ENCODE peak calls at places on chromosomes 4 and X, in seven cellular contexts. B is right lobe of liver, O is K562, Y is cardiac muscle cell, G is GM23248, J is spleen, U is heart left ventricle. S is an unnamed sample. For H3K4me1, the result is how much of the 10 kb centered on the place peaks cover.

GRCh38 chrX:143058096-143058495 is 32.4 kb downstream of the SPANXN4 start:
- DNase-seq in O (no peak), Y (no peak), U (no peak), B (no peak), J (no peak), G (no peak), S (no peak)

GRCh38 chrX:39850630-39851152 is 247.1 kb downstream of the BCOR start:
- DNase-seq in G (peak), J (no peak), Y (no peak), U (no peak), B (no peak), O (peak), S (no peak)

GRCh38 chr4:124334119-124334518 is 378.4 kb downstream of the ANKRD50 start:
- DNase-seq in Y (peak), G (peak), B (no peak), O (peak), U (no peak), J (no peak), S (peak)

GRCh38 chrX:110557864-110558263 is 199.2 kb downstream of the RTL9 start:
- DNase-seq in Y (no peak), B (no peak), O (no peak), U (no peak), J (no peak), G (no peak), S (no peak)

GRCh38 chrX:41529221-41529620 is 82.1 kb downstream of the NYX start:
- DNase-seq in J (no peak), Y (no peak), B (no peak), G (no peak), U (no peak), O (no peak), S (no peak)

GRCh38 chr4:143344011-143344410 is 7.3 kb downstream of the GAB1 start:
- DNase-seq in B (no peak), G (no peak), O (no peak), J (no peak), U (no peak), Y (no peak), S (no peak)

GRCh38 chrX:137742846-137743245 is 176.9 kb downstream of the ZIC3 start:
- DNase-seq in G (no peak), O (no peak), U (no peak), Y (no peak), J (no peak), B (no peak), S (no peak)

GRCh38 chr4:78776729-78777555 is 792 bp downstream of the BMP2K start:
- DNase-seq in G (peak), U (peak), J (peak), B (peak), O (peak), Y (peak), S (peak)

GRCh38 chrX:95733426-95733825 is 951.2 kb upstream of the DIAPH2 start:
- DNase-seq in B (no peak), G (no peak), U (no peak), J (no peak), Y (no peak), O (no peak), S (no peak)

GRCh38 chrX:74853255-74853654 is 72.0 kb downstream of the NEXMIF start:
- DNase-seq in O (no peak), G (no peak), U (no peak), Y (no peak), J (no peak), B (no peak), S (no peak)

GRCh38 chrX:48493890-48494364 is 14.9 kb upstream of the PORCN start:
- DNase-seq in B (no peak), G (peak), J (peak), Y (peak), U (no peak), O (peak), S (peak)

GRCh38 chr4:90183254-90183653 is 56.1 kb downstream of the CCSER1 start:
- DNase-seq in Y (no peak), B (no peak), U (no peak), J (no peak), O (no peak), G (no peak), S (no peak)

GRCh38 chr4:103934178-103934789 is 214.5 kb upstream of the TACR3 start:
- DNase-seq in O (peak), B (no peak), G (peak), J (no peak), Y (peak), U (no peak), S (peak)

GRCh38 chr4:145297556-145297955 is 117.2 kb upstream of the OTUD4 start:
- DNase-seq in O (no peak), U (no peak), B (no peak), J (no peak), G (no peak), Y (no peak), S (no peak)

GRCh38 chrX:38817004-38817703 is 15.9 kb downstream of the MID1IP1 start:
- DNase-seq in G (peak), Y (peak), B (peak), J (no peak), U (peak), O (peak), S (peak)

GRCh38 chr4:150462743-150463142 is 119.2 kb upstream of the MAB21L2 start:
- DNase-seq in B (no peak), Y (no peak), U (no peak), O (no peak), J (no peak), G (no peak), S (no peak)

GRCh38 chr4:6308890-6309643 is 39.4 kb downstream of the WFS1 start:
- DNase-seq in O (no peak), U (peak), J (no peak), G (peak), Y (peak), B (no peak), S (peak)

GRCh38 chr4:112717856-112718255 is 80.9 kb downstream of the LARP7 start:
- DNase-seq in B (no peak), Y (no peak), U (no peak), J (no peak), O (no peak), G (no peak), S (no peak)

DNA sequence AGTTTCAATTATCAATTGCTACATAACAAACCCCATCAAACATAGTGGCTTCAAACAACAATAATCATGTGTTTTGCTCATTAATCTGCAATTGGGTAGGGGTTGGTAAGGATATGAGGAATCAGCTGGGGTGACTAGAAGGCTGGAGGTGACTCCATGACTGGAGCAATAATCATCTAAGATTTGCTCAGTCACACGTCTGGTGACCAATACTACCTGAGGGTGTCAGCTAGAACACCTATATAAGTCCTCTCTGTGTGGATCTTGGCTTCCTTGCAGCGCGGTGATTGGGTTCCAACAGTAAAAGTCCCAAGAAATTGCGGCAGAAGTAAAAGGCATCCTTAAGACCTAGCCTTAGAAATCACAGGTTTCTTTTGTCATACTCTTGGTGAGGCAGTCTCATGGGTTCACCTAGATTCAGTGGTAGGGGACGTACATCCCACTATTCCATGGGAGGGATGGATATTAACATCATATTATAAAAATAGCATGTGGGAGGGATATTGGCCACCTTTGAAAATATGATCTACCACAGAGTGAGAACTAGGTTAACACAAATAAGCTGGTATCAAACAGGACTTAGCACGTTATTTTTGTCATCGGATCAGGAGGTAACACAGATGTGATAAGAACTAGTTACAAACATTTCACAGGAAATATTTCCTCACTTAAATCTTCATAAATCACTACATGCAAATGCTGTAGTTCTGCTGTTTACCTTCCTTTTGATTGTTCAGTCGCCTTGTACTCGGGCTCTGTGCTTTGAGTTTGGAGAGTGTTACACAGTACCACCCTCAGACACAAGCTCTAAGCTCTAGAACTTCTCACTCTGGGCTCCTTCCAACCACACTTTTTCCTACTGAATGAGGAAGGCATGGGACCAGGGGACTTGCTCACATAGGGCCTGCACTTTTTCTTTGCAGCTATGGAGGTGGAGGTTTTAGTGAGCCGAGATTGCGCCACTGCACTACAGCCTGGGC is 78.3 kb downstream of the LARP7 start:
- DNase-seq in U (no peak), O (no peak), Y (no peak), G (no peak), B (no peak), J (no peak), S (no peak)
- H3K4me3 ChIP-seq in U (no peak), O (no peak), Y (no peak), G (no peak), B (no peak), J (no peak), S (no peak)

GRCh38 chr4:133149364-133149695 is 236 bp downstream of the PCDH10 start:
- DNase-seq in O (no peak), B (no peak), G (no peak), Y (no peak), J (no peak), U (no peak), S (no peak)

GRCh38 chr4:133147365-133147821 is 1.7 kb upstream of the PCDH10 start:
- DNase-seq in Y (no peak), U (no peak), J (no peak), O (no peak), G (no peak), B (no peak), S (peak)

GRCh38 chr4:133149932-133150642 is 993 bp downstream of the PCDH10 start:
- DNase-seq in B (no peak), U (no peak), Y (no peak), O (no peak), J (no peak), G (no peak), S (peak)

GRCh38 chr4:133147922-133148689 is 988 bp upstream of the PCDH10 start:
- DNase-seq in Y (peak), J (peak), G (peak), O (no peak), U (no peak), B (no peak), S (peak)

GRCh38 chr4:133148690-133149363 is at the start of gene PCDH10:
- DNase-seq in J (peak), B (peak), U (peak), Y (peak), G (peak), O (peak), S (peak)
- H3K4me1 ChIP-seq in J (under half), B (under half), U (half or more), Y (under half), G (under half), O (under half), S (under half)

DNA sequence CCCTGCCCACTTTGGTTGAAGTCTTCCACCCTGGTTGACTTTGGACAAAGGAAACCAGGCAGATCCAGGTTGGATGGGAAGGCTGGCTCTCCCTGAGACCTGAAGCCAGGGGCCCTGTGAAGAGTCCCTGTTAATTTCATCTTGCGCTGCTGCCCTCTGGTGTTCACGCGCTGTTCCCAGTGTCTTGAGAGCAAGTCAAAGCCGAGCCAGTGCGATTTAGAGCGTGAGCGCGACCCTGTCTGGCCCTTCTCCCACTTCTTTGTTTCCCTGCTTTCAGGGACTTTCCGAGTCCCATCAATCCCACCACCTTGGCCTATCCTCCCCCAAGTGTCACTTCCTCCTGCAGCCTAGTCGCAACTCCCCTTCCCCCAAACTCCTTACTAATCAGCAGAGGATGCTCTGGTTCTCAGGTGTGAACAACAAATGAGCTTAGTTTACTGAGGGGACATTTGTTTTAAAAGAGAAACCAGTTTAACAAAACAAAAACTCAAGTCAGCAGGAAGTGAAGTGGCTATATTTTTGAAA is 25.8 kb upstream of the CHRNA9 start:
- DNase-seq in U (peak), Y (peak), G (peak), J (peak), B (peak), O (peak), S (peak)
- H3K4me3 ChIP-seq in U (no peak), Y (no peak), G (peak), J (no peak), B (no peak), O (no peak), S (no peak)

GRCh38 chr4:73452953-73453700 is 17.1 kb downstream of the AFP start:
- DNase-seq in J (no peak), Y (peak), U (no peak), G (no peak), B (no peak), O (no peak), S (no peak)

GRCh38 chr4:73451978-73452747 is 16.1 kb downstream of the AFP start:
- DNase-seq in G (peak), O (no peak), J (no peak), B (no peak), Y (no peak), U (no peak), S (no peak)

GRCh38 chr4:73448448-73449203 is 12.6 kb downstream of the AFP start:
- DNase-seq in B (no peak), G (no peak), O (no peak), J (no peak), Y (no peak), U (no peak), S (no peak)

GRCh38 chr4:73451404-73451803 is 15.4 kb downstream of the AFP start:
- DNase-seq in B (no peak), U (peak), Y (no peak), O (no peak), J (no peak), G (peak), S (no peak)

DNA sequence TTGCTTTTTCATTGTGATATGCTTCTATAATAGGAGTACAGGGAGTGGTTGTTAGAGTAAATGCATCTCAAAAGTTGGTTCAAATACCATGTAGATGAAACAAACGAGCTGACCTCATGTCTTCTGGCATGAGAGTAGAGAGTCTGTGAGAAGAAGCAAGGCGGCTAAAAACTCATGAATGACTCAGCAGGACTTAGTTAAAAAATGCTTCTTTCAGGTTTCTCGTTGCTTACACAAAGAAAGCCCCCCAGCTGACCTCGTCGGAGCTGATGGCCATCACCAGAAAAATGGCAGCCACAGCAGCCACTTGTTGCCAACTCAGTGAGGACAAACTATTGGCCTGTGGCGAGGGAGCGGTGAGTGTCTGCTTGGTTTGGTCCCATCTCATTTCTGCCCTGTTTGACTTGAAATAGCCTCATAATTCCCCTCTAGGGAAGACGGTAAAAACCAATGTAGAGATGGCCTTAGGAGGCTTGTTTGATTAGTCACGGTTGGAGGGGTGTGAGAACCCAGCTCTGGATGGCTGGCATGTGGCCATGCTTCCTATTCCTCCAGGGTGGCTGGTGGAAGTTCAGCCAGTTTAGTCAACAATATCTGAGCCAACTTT is 14.5 kb downstream of the AFP start:
- DNase-seq in G (peak), Y (no peak), U (peak), J (no peak), O (peak), B (no peak), S (no peak)
- H3K4me1 ChIP-seq in G (under half), Y (under half), U (under half), J (under half), O (under half), B (under half), S (under half)